ENCODE peak calls at places on chromosome 7, in eight cellular contexts. Z, B, Y, A, U, J, N and Q are unnamed samples.

GRCh38 chr7:106424476-106425016 is 139.8 kb upstream of the NAMPT start:
- DNase-seq in J (no peak), Y (no peak), N (no peak), Z (no peak), A (no peak), B (no peak), U (no peak), Q (no peak)

GRCh38 chr7:126574276-126574675 is 678.5 kb downstream of the GRM8 start:
- DNase-seq in U (no peak), A (no peak), N (no peak), Y (no peak), J (no peak), Z (no peak), B (no peak), Q (no peak)

GRCh38 chr7:11699666-11700065 is 132.3 kb downstream of the THSD7A start:
- DNase-seq in Z (no peak), J (no peak), Y (no peak), N (no peak), U (no peak), B (no peak), A (no peak), Q (no peak)

GRCh38 chr7:51428226-51428887 is 111.7 kb upstream of the COBL start:
- DNase-seq in A (no peak), N (no peak), B (no peak), Y (no peak), Z (no peak), U (peak), J (no peak), Q (no peak)

GRCh38 chr7:44103941-44104879 is at the start of gene AEBP1:
- DNase-seq in U (peak), J (no peak), Z (no peak), A (no peak), N (no peak), Y (peak), B (no peak), Q (peak)

GRCh38 chr7:139043823-139044812 is 8.3 kb upstream of the ZC3HAV1L start:
- DNase-seq in A (peak), U (no peak), B (peak), Y (no peak), N (peak), Z (peak), J (no peak), Q (peak)

GRCh38 chr7:36473454-36474282 is 84.0 kb downstream of the ANLN start:
- DNase-seq in J (peak), A (peak), N (no peak), Y (peak), Z (peak), B (peak), U (peak), Q (no peak)

GRCh38 chr7:27173412-27174076 is 576 bp downstream of the HOXA10 start:
- DNase-seq in B (no peak), Z (no peak), N (peak), U (no peak), A (no peak), J (no peak), Y (peak), Q (peak)

GRCh38 chr7:130293521-130293920 is 560 bp downstream of the CPA4 start:
- DNase-seq in N (no peak), Z (no peak), U (no peak), B (no peak), J (no peak), Y (no peak), A (no peak), Q (no peak)

GRCh38 chr7:4216016-4216415 is 466.1 kb upstream of the FOXK1 start:
- DNase-seq in B (no peak), Y (no peak), J (no peak), N (no peak), U (no peak), Z (no peak), A (no peak), Q (peak)

GRCh38 chr7:155824195-155824915 is 12.1 kb upstream of the SHH start:
- DNase-seq in Y (no peak), A (peak), N (no peak), Z (peak), U (no peak), J (no peak), B (no peak), Q (no peak)

GRCh38 chr7:17185690-17186070 is 112.8 kb upstream of the AHR start:
- DNase-seq in Y (no peak), B (no peak), J (no peak), Z (peak), A (no peak), N (no peak), U (no peak), Q (no peak)

GRCh38 chr7:33108591-33108930 is 643 bp downstream of the RP9 start:
- DNase-seq in A (peak), B (no peak), J (no peak), Y (no peak), Z (no peak), U (no peak), N (no peak), Q (no peak)

GRCh38 chr7:118288098-118288497 is 63.6 kb downstream of the ANKRD7 start:
- DNase-seq in J (no peak), N (peak), U (no peak), Y (no peak), Z (no peak), A (no peak), B (no peak), Q (no peak)

GRCh38 chr7:101537205-101537604 is 91.9 kb downstream of the MYL10 start:
- DNase-seq in U (no peak), Y (peak), A (no peak), N (no peak), Z (no peak), B (no peak), J (no peak), Q (no peak)

GRCh38 chr7:102169651-102170416 is 116.8 kb upstream of the SH2B2 start:
- DNase-seq in J (no peak), Z (no peak), B (no peak), Y (no peak), U (no peak), A (no peak), N (no peak), Q (no peak)

GRCh38 chr7:131436384-131436783 is 108.7 kb downstream of the MKLN1 start:
- DNase-seq in B (no peak), N (no peak), Y (no peak), Z (no peak), J (no peak), A (no peak), U (no peak), Q (no peak)

GRCh38 chr7:123715198-123715597 is 33.6 kb downstream of the WASL start:
- DNase-seq in A (no peak), B (no peak), U (no peak), J (no peak), Y (no peak), N (no peak), Z (no peak), Q (no peak)

GRCh38 chr7:131021460-131021859 is 287.5 kb upstream of the KLF14 start:
- DNase-seq in Z (no peak), Y (no peak), B (no peak), N (no peak), J (no peak), A (no peak), U (no peak), Q (no peak)

GRCh38 chr7:27167916-27168264 is 2.6 kb upstream of the HOXA9 start:
- DNase-seq in U (no peak), N (no peak), Z (no peak), Y (peak), A (no peak), J (no peak), B (no peak), Q (peak)

GRCh38 chr7:2209146-2209960 is 23.4 kb downstream of the MAD1L1 start:
- DNase-seq in J (peak), B (peak), A (peak), Y (peak), Z (peak), N (peak), U (no peak), Q (peak)

GRCh38 chr7:43639858-43640491 is 57.1 kb downstream of the STK17A start:
- DNase-seq in Y (peak), A (no peak), B (no peak), Z (no peak), J (no peak), N (no peak), U (peak), Q (peak)

GRCh38 chr7:2893411-2893861 is 49.3 kb upstream of the GNA12 start:
- DNase-seq in N (no peak), A (no peak), Z (no peak), Y (no peak), J (no peak), U (no peak), B (no peak), Q (no peak)

GRCh38 chr7:107917770-107918651 is 27.0 kb downstream of the DLD start:
- DNase-seq in B (no peak), N (no peak), Y (no peak), J (no peak), A (no peak), U (no peak), Z (no peak), Q (no peak)

GRCh38 chr7:105829681-105830322 is 46.6 kb downstream of the ATXN7L1 start:
- DNase-seq in A (peak), B (no peak), U (no peak), J (no peak), Y (no peak), Z (no peak), N (no peak), Q (no peak)

GRCh38 chr7:46568420-46569116 is 647.5 kb upstream of the IGFBP3 start:
- DNase-seq in Z (peak), U (no peak), N (no peak), B (no peak), J (no peak), A (no peak), Y (no peak), Q (no peak)

GRCh38 chr7:147674705-147675104 is 915.9 kb upstream of the C7orf33 start:
- DNase-seq in Y (no peak), A (no peak), B (no peak), N (no peak), J (no peak), U (no peak), Z (no peak), Q (no peak)

GRCh38 chr7:159113056-159113455 is 31.6 kb downstream of the VIPR2 start:
- DNase-seq in J (no peak), U (no peak), N (no peak), B (no peak), Z (no peak), Y (no peak), A (no peak), Q (no peak)

GRCh38 chr7:2821161-2821841 is 22.8 kb downstream of the GNA12 start:
- DNase-seq in Z (peak), U (peak), J (peak), A (no peak), B (no peak), N (no peak), Y (no peak), Q (no peak)

GRCh38 chr7:130270947-130271790 is 4.5 kb downstream of the CPA2 start:
- DNase-seq in B (no peak), N (no peak), Y (no peak), U (no peak), A (no peak), Z (no peak), J (no peak), Q (no peak)

GRCh38 chr7:47571355-47572100 is 10.4 kb downstream of the TNS3 start:
- DNase-seq in N (no peak), A (no peak), B (no peak), J (no peak), U (peak), Y (peak), Z (peak), Q (peak)

GRCh38 chr7:130491841-130492518 is at the start of gene MEST:
- DNase-seq in N (no peak), U (peak), J (no peak), Y (no peak), A (no peak), B (no peak), Z (no peak), Q (peak)

GRCh38 chr7:1691601-1692499 is 21.8 kb downstream of the ELFN1 start:
- DNase-seq in B (no peak), A (no peak), Z (peak), U (no peak), J (no peak), Y (peak), N (no peak), Q (peak)